ENCODE peak calls at places on chromosomes 4 and X, in ten cellular contexts. One of them, this sample, is unnamed.
A peak's percentile ranks its signal among the peaks of the same experiment; 100 is the strongest.

GRCh38 chrX:16552546-16552945 is 97.4 kb upstream of the S100G start:
- DNase-seq in transverse colon: no peak
- DNase-seq in mesendoderm: no peak
- DNase-seq in A549: no peak
- DNase-seq in endothelial cell of umbilical vein: no peak
- DNase-seq in mammary epithelial cell: peak; percentile 89
- DNase-seq in cardiac muscle cell: no peak
- DNase-seq in lower lobe of right lung: no peak
- DNase-seq in OCI-LY7: no peak
- DNase-seq in GM23248: peak; percentile 44
- DNase-seq in this sample: no peak

GRCh38 chrX:78997870-78998558 is 52.8 kb downstream of the P2RY10 start:
- DNase-seq in transverse colon: no peak
- DNase-seq in endothelial cell of umbilical vein: no peak
- DNase-seq in lower lobe of right lung: no peak
- DNase-seq in A549: no peak
- DNase-seq in GM23248: no peak
- DNase-seq in mammary epithelial cell: no peak
- DNase-seq in cardiac muscle cell: no peak
- DNase-seq in mesendoderm: no peak
- DNase-seq in OCI-LY7: peak; percentile 73
- DNase-seq in this sample: peak; percentile 12

GRCh38 chr4:86848732-86849617 is at the start of gene SLC10A6:
- DNase-seq in GM23248: peak; percentile 55
- DNase-seq in A549: no peak
- DNase-seq in mammary epithelial cell: no peak
- DNase-seq in transverse colon: no peak
- DNase-seq in cardiac muscle cell: no peak
- DNase-seq in endothelial cell of umbilical vein: peak; percentile 31
- DNase-seq in OCI-LY7: no peak
- DNase-seq in lower lobe of right lung: no peak
- DNase-seq in mesendoderm: no peak
- DNase-seq in this sample: no peak

GRCh38 chr4:24488399-24489164 is 95.8 kb downstream of the DHX15 start:
- DNase-seq in OCI-LY7: peak; percentile 62
- DNase-seq in GM23248: peak; percentile 69
- DNase-seq in transverse colon: peak; percentile 79
- DNase-seq in lower lobe of right lung: peak; percentile 77
- DNase-seq in A549: peak; percentile 56
- DNase-seq in cardiac muscle cell: peak; percentile 84
- DNase-seq in mammary epithelial cell: peak; percentile 33
- DNase-seq in endothelial cell of umbilical vein: peak; percentile 67
- DNase-seq in mesendoderm: peak; percentile 83
- DNase-seq in this sample: peak; percentile 85

GRCh38 chr4:38322709-38323108 is 341.3 kb upstream of the KLF3 start:
- DNase-seq in mesendoderm: peak; percentile 21
- DNase-seq in OCI-LY7: no peak
- DNase-seq in mammary epithelial cell: no peak
- DNase-seq in GM23248: peak; percentile 89
- DNase-seq in A549: peak; percentile 36
- DNase-seq in endothelial cell of umbilical vein: no peak
- DNase-seq in lower lobe of right lung: no peak
- DNase-seq in transverse colon: no peak
- DNase-seq in cardiac muscle cell: no peak
- DNase-seq in this sample: no peak

GRCh38 chr4:74166823-74167222 is 8.9 kb downstream of the MTHFD2L start:
- DNase-seq in mammary epithelial cell: no peak
- DNase-seq in mesendoderm: no peak
- DNase-seq in transverse colon: no peak
- DNase-seq in GM23248: no peak
- DNase-seq in OCI-LY7: no peak
- DNase-seq in A549: no peak
- DNase-seq in cardiac muscle cell: no peak
- DNase-seq in endothelial cell of umbilical vein: no peak
- DNase-seq in lower lobe of right lung: no peak
- DNase-seq in this sample: no peak

GRCh38 chr4:43453058-43453457 is 560.5 kb downstream of the GRXCR1 start:
- DNase-seq in endothelial cell of umbilical vein: no peak
- DNase-seq in lower lobe of right lung: no peak
- DNase-seq in mesendoderm: peak; percentile 5
- DNase-seq in OCI-LY7: no peak
- DNase-seq in A549: no peak
- DNase-seq in GM23248: no peak
- DNase-seq in transverse colon: no peak
- DNase-seq in mammary epithelial cell: no peak
- DNase-seq in cardiac muscle cell: no peak
- DNase-seq in this sample: no peak

GRCh38 chr4:152936446-152937279 is 540 bp downstream of the FHDC1 start:
- DNase-seq in GM23248: peak; percentile 62
- DNase-seq in transverse colon: peak; percentile 56
- DNase-seq in endothelial cell of umbilical vein: peak; percentile 21
- DNase-seq in A549: peak; percentile 18
- DNase-seq in lower lobe of right lung: peak; percentile 59
- DNase-seq in cardiac muscle cell: peak; percentile 39
- DNase-seq in OCI-LY7: no peak
- DNase-seq in mesendoderm: peak; percentile 71
- DNase-seq in mammary epithelial cell: peak; percentile 56
- DNase-seq in this sample: peak; percentile 70

GRCh38 chr4:140174535-140174934 is 20.6 kb upstream of the MAML3 start:
- DNase-seq in OCI-LY7: no peak
- DNase-seq in endothelial cell of umbilical vein: no peak
- DNase-seq in mammary epithelial cell: no peak
- DNase-seq in lower lobe of right lung: no peak
- DNase-seq in GM23248: no peak
- DNase-seq in transverse colon: no peak
- DNase-seq in mesendoderm: no peak
- DNase-seq in A549: no peak
- DNase-seq in cardiac muscle cell: no peak
- DNase-seq in this sample: no peak

GRCh38 chr4:178296669-178297068 is 854.4 kb upstream of the AGA start:
- DNase-seq in lower lobe of right lung: no peak
- DNase-seq in OCI-LY7: no peak
- DNase-seq in A549: no peak
- DNase-seq in transverse colon: no peak
- DNase-seq in endothelial cell of umbilical vein: no peak
- DNase-seq in mammary epithelial cell: no peak
- DNase-seq in cardiac muscle cell: no peak
- DNase-seq in GM23248: no peak
- DNase-seq in mesendoderm: peak; percentile 27
- DNase-seq in this sample: no peak

DNA sequence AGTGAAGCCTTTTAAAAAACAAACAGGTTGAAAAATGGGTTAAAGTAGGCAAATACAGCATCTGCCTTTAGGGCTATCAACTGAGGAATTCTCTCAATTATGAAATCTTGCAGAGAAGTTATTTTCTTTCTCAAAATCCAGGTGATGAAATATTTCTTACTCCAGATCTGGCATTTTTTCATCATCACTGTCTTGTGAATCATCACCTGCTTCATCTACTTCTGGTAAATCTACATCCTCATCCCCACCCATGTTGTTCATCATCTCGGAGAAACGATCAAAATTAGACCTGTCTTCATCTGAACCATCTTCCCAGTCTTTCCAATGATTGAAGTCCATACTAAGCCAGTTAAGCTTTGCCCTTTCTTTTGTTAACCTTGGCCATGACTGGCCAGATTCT is 33.3 kb upstream of the HPF1 start:
- DNase-seq in OCI-LY7: no peak
- DNase-seq in cardiac muscle cell: no peak
- DNase-seq in A549: peak; percentile 8
- DNase-seq in lower lobe of right lung: no peak
- DNase-seq in mammary epithelial cell: peak; percentile 65
- DNase-seq in GM23248: peak; percentile 22
- DNase-seq in endothelial cell of umbilical vein: no peak
- DNase-seq in transverse colon: no peak
- DNase-seq in mesendoderm: no peak
- DNase-seq in this sample: no peak
- H3K4me3 ChIP-seq in OCI-LY7: no peak overlapping the region
- H3K4me3 ChIP-seq in cardiac muscle cell: peak overlapping the region; percentile 8
- H3K4me3 ChIP-seq in A549: peak overlapping the region; percentile 41
- H3K4me3 ChIP-seq in lower lobe of right lung: no peak overlapping the region
- H3K4me3 ChIP-seq in mammary epithelial cell: peak overlapping the region; percentile 50
- H3K4me3 ChIP-seq in GM23248: peak overlapping the region; percentile 70
- H3K4me3 ChIP-seq in endothelial cell of umbilical vein: no peak overlapping the region
- H3K4me3 ChIP-seq in transverse colon: no peak overlapping the region
- H3K4me3 ChIP-seq in mesendoderm: no peak overlapping the region
- H3K4me3 ChIP-seq in this sample: no peak overlapping the region

GRCh38 chrX:152798945-152799344 is 29.5 kb upstream of the MAGEA6 start:
- DNase-seq in cardiac muscle cell: no peak
- DNase-seq in mammary epithelial cell: no peak
- DNase-seq in OCI-LY7: no peak
- DNase-seq in lower lobe of right lung: no peak
- DNase-seq in endothelial cell of umbilical vein: no peak
- DNase-seq in GM23248: no peak
- DNase-seq in A549: no peak
- DNase-seq in transverse colon: no peak
- DNase-seq in mesendoderm: no peak
- DNase-seq in this sample: no peak
- H3K4me1 ChIP-seq in cardiac muscle cell: no peaks in the 10 kb centered on the region
- H3K4me1 ChIP-seq in mammary epithelial cell: no peaks in the 10 kb centered on the region
- H3K4me1 ChIP-seq in OCI-LY7: no peaks in the 10 kb centered on the region
- H3K4me1 ChIP-seq in lower lobe of right lung: no peaks in the 10 kb centered on the region
- H3K4me1 ChIP-seq in endothelial cell of umbilical vein: no peaks in the 10 kb centered on the region
- H3K4me1 ChIP-seq in GM23248: no peaks in the 10 kb centered on the region
- H3K4me1 ChIP-seq in A549: no peaks in the 10 kb centered on the region
- H3K4me1 ChIP-seq in transverse colon: no peaks in the 10 kb centered on the region
- H3K4me1 ChIP-seq in mesendoderm: no peaks in the 10 kb centered on the region
- H3K4me1 ChIP-seq in this sample: no peaks in the 10 kb centered on the region

GRCh38 chrX:69564665-69565064 is 51.2 kb upstream of the EDA start:
- DNase-seq in lower lobe of right lung: no peak
- DNase-seq in mammary epithelial cell: no peak
- DNase-seq in GM23248: no peak
- DNase-seq in A549: no peak
- DNase-seq in OCI-LY7: no peak
- DNase-seq in cardiac muscle cell: no peak
- DNase-seq in mesendoderm: no peak
- DNase-seq in transverse colon: no peak
- DNase-seq in endothelial cell of umbilical vein: no peak
- DNase-seq in this sample: no peak

GRCh38 chrX:69568828-69569227 is 47.1 kb upstream of the EDA start:
- DNase-seq in transverse colon: no peak
- DNase-seq in GM23248: no peak
- DNase-seq in lower lobe of right lung: no peak
- DNase-seq in mammary epithelial cell: no peak
- DNase-seq in endothelial cell of umbilical vein: no peak
- DNase-seq in cardiac muscle cell: no peak
- DNase-seq in A549: no peak
- DNase-seq in mesendoderm: no peak
- DNase-seq in OCI-LY7: no peak
- DNase-seq in this sample: no peak

GRCh38 chrX:69565247-69565815 is 50.6 kb upstream of the EDA start:
- DNase-seq in endothelial cell of umbilical vein: no peak
- DNase-seq in OCI-LY7: no peak
- DNase-seq in transverse colon: no peak
- DNase-seq in cardiac muscle cell: no peak
- DNase-seq in mammary epithelial cell: no peak
- DNase-seq in GM23248: no peak
- DNase-seq in mesendoderm: peak; percentile 53
- DNase-seq in A549: no peak
- DNase-seq in lower lobe of right lung: no peak
- DNase-seq in this sample: no peak

DNA sequence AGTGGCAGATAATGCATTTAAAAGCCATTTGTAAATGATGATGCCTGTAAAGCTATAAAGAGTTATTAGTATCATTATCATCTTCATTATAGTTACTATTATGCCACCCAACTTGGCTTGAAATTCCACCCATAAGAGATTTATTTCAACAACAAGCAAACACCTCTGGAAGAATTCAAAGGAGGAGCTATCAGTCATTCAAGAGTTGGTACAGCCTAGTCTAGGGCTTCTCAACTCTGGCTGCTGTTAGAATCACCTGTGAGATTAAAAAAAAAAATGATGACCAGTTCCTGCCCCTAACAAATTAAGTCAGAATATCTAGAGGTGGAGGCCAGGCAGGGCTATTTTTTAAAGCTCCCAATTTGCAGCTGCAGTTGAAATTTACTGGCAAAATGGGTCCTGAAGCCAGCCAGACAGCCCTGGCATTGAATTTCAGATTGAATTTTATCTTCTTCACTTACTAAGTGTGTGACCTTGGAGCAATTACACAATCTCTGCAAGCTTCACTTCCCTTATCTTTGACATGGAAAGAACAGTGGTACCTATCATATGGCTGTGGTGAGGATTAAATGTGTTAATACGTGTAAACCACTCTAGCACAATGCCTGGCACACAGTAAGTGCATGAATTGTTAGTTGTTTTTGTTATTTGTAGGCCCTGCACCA is 52.9 kb upstream of the EDA start:
- DNase-seq in OCI-LY7: no peak
- DNase-seq in mammary epithelial cell: no peak
- DNase-seq in cardiac muscle cell: no peak
- DNase-seq in A549: no peak
- DNase-seq in mesendoderm: peak; percentile 58
- DNase-seq in GM23248: no peak
- DNase-seq in transverse colon: no peak
- DNase-seq in endothelial cell of umbilical vein: no peak
- DNase-seq in lower lobe of right lung: no peak
- DNase-seq in this sample: no peak
- H3K4me3 ChIP-seq in OCI-LY7: no peak overlapping the region
- H3K4me3 ChIP-seq in mammary epithelial cell: no peak overlapping the region
- H3K4me3 ChIP-seq in cardiac muscle cell: no peak overlapping the region
- H3K4me3 ChIP-seq in A549: no peak overlapping the region
- H3K4me3 ChIP-seq in mesendoderm: no peak overlapping the region
- H3K4me3 ChIP-seq in GM23248: no peak overlapping the region
- H3K4me3 ChIP-seq in transverse colon: no peak overlapping the region
- H3K4me3 ChIP-seq in endothelial cell of umbilical vein: no peak overlapping the region
- H3K4me3 ChIP-seq in lower lobe of right lung: no peak overlapping the region
- H3K4me3 ChIP-seq in this sample: no peak overlapping the region

DNA sequence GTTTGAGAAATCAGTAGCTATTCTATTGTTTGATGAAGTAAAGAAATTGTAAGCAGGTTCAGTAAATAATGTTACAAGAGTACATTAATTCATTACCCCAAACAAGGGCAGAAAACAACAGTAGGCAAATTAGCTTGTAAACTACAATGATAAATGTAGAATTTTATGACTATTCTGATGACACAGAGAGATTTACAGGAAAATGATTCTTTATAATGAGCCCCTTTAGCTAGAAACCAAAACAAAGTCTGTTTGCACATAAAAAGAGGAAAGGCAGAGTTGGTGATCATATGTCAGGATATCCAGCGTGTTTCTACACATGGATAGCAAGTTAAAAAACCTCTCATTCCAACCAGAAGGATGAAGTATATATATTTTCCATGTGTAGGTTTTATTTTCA is 204.8 kb downstream of the CFAP299 start:
- DNase-seq in cardiac muscle cell: no peak
- DNase-seq in transverse colon: no peak
- DNase-seq in mammary epithelial cell: no peak
- DNase-seq in OCI-LY7: peak; percentile 15
- DNase-seq in endothelial cell of umbilical vein: no peak
- DNase-seq in A549: no peak
- DNase-seq in GM23248: no peak
- DNase-seq in lower lobe of right lung: no peak
- DNase-seq in mesendoderm: no peak
- DNase-seq in this sample: no peak
- H3K4me1 ChIP-seq in cardiac muscle cell: no peaks in the 10 kb centered on the region
- H3K4me1 ChIP-seq in transverse colon: no peaks in the 10 kb centered on the region
- H3K4me1 ChIP-seq in mammary epithelial cell: peaks cover 3% of the 10 kb centered on the region
- H3K4me1 ChIP-seq in OCI-LY7: peaks cover 20% of the 10 kb centered on the region
- H3K4me1 ChIP-seq in endothelial cell of umbilical vein: no peaks in the 10 kb centered on the region
- H3K4me1 ChIP-seq in A549: no peaks in the 10 kb centered on the region
- H3K4me1 ChIP-seq in GM23248: peaks cover 5% of the 10 kb centered on the region
- H3K4me1 ChIP-seq in lower lobe of right lung: no peaks in the 10 kb centered on the region
- H3K4me1 ChIP-seq in mesendoderm: no peaks in the 10 kb centered on the region
- H3K4me1 ChIP-seq in this sample: no peaks in the 10 kb centered on the region

GRCh38 chr4:84583871-84584373 is 995 bp downstream of the CDS1 start:
- DNase-seq in mammary epithelial cell: no peak
- DNase-seq in cardiac muscle cell: peak; percentile 17
- DNase-seq in transverse colon: no peak
- DNase-seq in lower lobe of right lung: no peak
- DNase-seq in GM23248: peak; percentile 37
- DNase-seq in OCI-LY7: no peak
- DNase-seq in A549: no peak
- DNase-seq in endothelial cell of umbilical vein: no peak
- DNase-seq in mesendoderm: no peak
- DNase-seq in this sample: no peak
- H3K4me3 ChIP-seq in mammary epithelial cell: peak overlapping the region; percentile 56
- H3K4me3 ChIP-seq in cardiac muscle cell: peak overlapping the region; percentile 94
- H3K4me3 ChIP-seq in transverse colon: peak overlapping the region; percentile 93
- H3K4me3 ChIP-seq in lower lobe of right lung: peak overlapping the region; percentile 71
- H3K4me3 ChIP-seq in GM23248: peak overlapping the region; percentile 72
- H3K4me3 ChIP-seq in OCI-LY7: no peak overlapping the region
- H3K4me3 ChIP-seq in A549: peak overlapping the region; percentile 72
- H3K4me3 ChIP-seq in endothelial cell of umbilical vein: no peak overlapping the region
- H3K4me3 ChIP-seq in mesendoderm: peak overlapping the region; percentile 73
- H3K4me3 ChIP-seq in this sample: peak overlapping the region; percentile 51